ENCODE peak calls at places on chromosomes 13 and 19, in nine cellular contexts. U is tibial nerve, R is A549, J is K562, T is sigmoid colon, B is SK-N-SH, V is H1, P is transverse colon, H is GM12878. E is an unnamed sample.
A peak's percentile ranks its signal among the peaks of the same experiment; 100 is the strongest.

GRCh38 chr19:38731654-38732301 is 12.5 kb downstream of the CAPN12 start:
- DNase-seq in U (no peak), R (no peak), J (no peak), T (peak; percentile 59), B (no peak), V (no peak), P (peak; percentile 75), H (no peak), E (no peak)

GRCh38 chr19:18424122-18424889 is 5.1 kb downstream of the SSBP4 start:
- DNase-seq in U (no peak), R (no peak), J (no peak), T (peak; percentile 60), B (no peak), V (no peak), P (no peak), H (no peak), E (peak; percentile 45)

GRCh38 chr13:24118576-24118975 is 41.9 kb upstream of the SPATA13 start:
- DNase-seq in U (no peak), R (no peak), J (no peak), T (no peak), B (no peak), V (no peak), P (no peak), H (no peak), E (no peak)

GRCh38 chr19:29420065-29420464 is 105.7 kb upstream of the VSTM2B start:
- DNase-seq in U (no peak), R (no peak), J (no peak), T (no peak), B (no peak), V (no peak), P (no peak), H (no peak), E (no peak)

GRCh38 chr13:29713841-29714240 is 118.4 kb upstream of the SLC7A1 start:
- DNase-seq in U (no peak), R (peak; percentile 8), J (peak; percentile 17), T (no peak), B (peak; percentile 33), V (no peak), P (no peak), H (no peak), E (no peak)

GRCh38 chr13:111883571-111884343 is 183.2 kb upstream of the SOX1 start:
- DNase-seq in U (no peak), R (no peak), J (no peak), T (no peak), B (no peak), V (no peak), P (no peak), H (no peak), E (no peak)

GRCh38 chr13:37344051-37344450 is 238.6 kb upstream of the CSNK1A1L start:
- DNase-seq in U (no peak), R (no peak), J (no peak), T (no peak), B (peak; percentile 2), V (no peak), P (no peak), H (no peak), E (no peak)

GRCh38 chr19:45238556-45238955 is 6.7 kb downstream of the EXOC3L2 start:
- DNase-seq in U (no peak), R (no peak), J (no peak), T (no peak), B (no peak), V (no peak), P (no peak), H (no peak), E (no peak)

DNA sequence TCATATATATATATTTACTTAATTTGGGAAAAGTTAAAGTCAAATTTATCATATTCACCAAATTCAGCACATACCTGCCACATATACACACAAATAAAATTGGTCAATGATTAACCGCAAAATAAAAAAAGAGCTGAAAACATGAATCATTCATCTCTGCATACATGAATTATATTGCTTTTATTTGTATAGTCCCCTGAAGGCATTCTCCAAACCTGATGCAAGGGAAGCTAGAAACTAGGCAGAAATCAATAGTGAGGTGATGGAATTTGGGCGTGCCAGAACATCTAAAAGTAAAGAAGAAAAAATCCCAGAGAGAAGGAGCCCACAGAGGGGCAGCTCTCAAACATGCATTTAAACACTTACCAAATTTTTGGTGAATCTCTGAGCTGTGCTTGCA is 60.1 kb downstream of the UFM1 start:
- DNase-seq in U (no peak), R (no peak), J (no peak), T (no peak), B (no peak), V (no peak), P (no peak), H (no peak), E (no peak)
- TF ChIP-seq EP300 in U (no peak), R (no peak), J (no peak), T (no peak), B (no peak), V (no peak), P (no peak), H (no peak), E (no peak)

GRCh38 chr19:46720516-46721239 is 3.8 kb upstream of the PRKD2 start:
- DNase-seq in U (no peak), R (no peak), J (no peak), T (peak; percentile 63), B (no peak), V (no peak), P (no peak), H (no peak), E (no peak)

GRCh38 chr19:46717716-46718143 is 816 bp upstream of the PRKD2 start:
- DNase-seq in U (no peak), R (no peak), J (no peak), T (peak; percentile 64), B (no peak), V (no peak), P (no peak), H (no peak), E (no peak)

GRCh38 chr19:46719629-46720515 is 3.0 kb upstream of the PRKD2 start:
- DNase-seq in U (no peak), R (no peak), J (no peak), T (peak; percentile 67), B (no peak), V (no peak), P (no peak), H (no peak), E (no peak)

GRCh38 chr19:46718157-46718933 is 1.4 kb upstream of the PRKD2 start:
- DNase-seq in U (no peak), R (peak; percentile 63), J (no peak), T (no peak), B (no peak), V (no peak), P (peak; percentile 76), H (peak; percentile 69), E (no peak)

GRCh38 chr19:46718934-46719551 is 2.1 kb upstream of the PRKD2 start:
- DNase-seq in U (no peak), R (no peak), J (no peak), T (no peak), B (no peak), V (no peak), P (no peak), H (peak; percentile 70), E (no peak)
- H3K4me1 ChIP-seq in U (peaks cover 32% of the 10 kb centered on the region), R (peaks cover 19% of the 10 kb centered on the region), J (peaks cover 67% of the 10 kb centered on the region), T (peaks cover 37% of the 10 kb centered on the region), B (peaks cover 17% of the 10 kb centered on the region), V (peaks cover 3% of the 10 kb centered on the region), P (peaks cover 20% of the 10 kb centered on the region), H (peaks cover 30% of the 10 kb centered on the region), E (peaks cover 5% of the 10 kb centered on the region)

GRCh38 chr19:41304706-41305483 is 5.1 kb upstream of the CCDC97 start:
- DNase-seq in U (no peak), R (no peak), J (no peak), T (peak; percentile 56), B (no peak), V (no peak), P (no peak), H (no peak), E (no peak)

GRCh38 chr19:41305923-41306322 is 4.0 kb upstream of the CCDC97 start:
- DNase-seq in U (no peak), R (no peak), J (no peak), T (no peak), B (no peak), V (no peak), P (no peak), H (no peak), E (no peak)

GRCh38 chr19:41299755-41300089 is 10.2 kb upstream of the CCDC97 start:
- DNase-seq in U (peak; percentile 41), R (no peak), J (no peak), T (peak; percentile 87), B (no peak), V (no peak), P (peak; percentile 66), H (no peak), E (no peak)

GRCh38 chr19:41303941-41304340 is 6.0 kb upstream of the CCDC97 start:
- DNase-seq in U (no peak), R (no peak), J (no peak), T (peak; percentile 61), B (no peak), V (no peak), P (no peak), H (no peak), E (no peak)

DNA sequence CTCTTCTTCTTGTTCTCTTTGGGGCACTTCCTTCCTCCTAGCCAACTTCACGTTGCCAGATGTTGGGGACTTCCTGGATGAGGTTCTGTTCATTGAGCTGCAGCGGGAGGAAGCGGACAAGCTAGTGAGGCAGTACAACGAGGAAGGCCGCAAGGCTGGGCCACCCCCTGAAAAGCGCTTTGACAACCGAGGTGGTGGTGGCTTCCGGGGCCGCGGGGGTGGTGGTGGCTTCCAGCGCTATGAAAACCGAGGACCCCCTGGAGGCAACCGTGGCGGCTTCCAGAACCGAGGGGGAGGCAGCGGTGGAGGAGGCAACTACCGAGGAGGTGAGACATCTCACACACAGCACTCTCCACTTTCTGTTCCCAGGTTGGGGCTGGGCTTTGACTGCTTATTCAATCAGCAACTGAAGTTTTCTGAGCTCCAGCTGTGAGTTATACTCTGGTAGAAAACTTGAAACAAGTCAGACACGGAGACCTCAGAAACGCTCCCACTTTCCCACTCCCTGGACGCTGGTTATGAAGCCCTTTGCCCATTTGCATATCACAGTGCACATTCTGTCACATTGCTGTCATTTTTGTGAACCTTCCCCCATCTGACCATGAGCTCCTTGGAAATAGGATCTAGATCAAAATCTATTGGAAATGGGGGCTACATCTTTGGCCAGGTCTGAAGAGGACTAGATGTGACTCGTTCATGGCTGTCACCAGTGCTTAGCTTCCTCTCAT is 7.2 kb upstream of the CCDC97 start:
- DNase-seq in U (no peak), R (no peak), J (no peak), T (peak; percentile 67), B (no peak), V (no peak), P (peak; percentile 66), H (peak; percentile 47), E (no peak)
- TF ChIP-seq EP300 in U (no peak), R (no peak), J (no peak), T (no peak), B (no peak), V (no peak), P (no peak), H (no peak), E (no peak)

GRCh38 chr13:41457589-41458186 is 338 bp downstream of the RGCC start:
- DNase-seq in U (no peak), R (no peak), J (peak; percentile 33), T (no peak), B (peak; percentile 66), V (no peak), P (no peak), H (no peak), E (no peak)

GRCh38 chr13:41459754-41460111 is 2.4 kb downstream of the RGCC start:
- DNase-seq in U (no peak), R (no peak), J (no peak), T (no peak), B (no peak), V (no peak), P (no peak), H (no peak), E (no peak)

GRCh38 chr13:41458187-41458938 is 1.0 kb downstream of the RGCC start:
- DNase-seq in U (no peak), R (no peak), J (peak; percentile 44), T (peak; percentile 67), B (peak; percentile 56), V (no peak), P (peak; percentile 36), H (no peak), E (no peak)

GRCh38 chr13:41460930-41461329 is 3.6 kb downstream of the RGCC start:
- DNase-seq in U (no peak), R (no peak), J (no peak), T (no peak), B (no peak), V (no peak), P (no peak), H (no peak), E (no peak)

DNA sequence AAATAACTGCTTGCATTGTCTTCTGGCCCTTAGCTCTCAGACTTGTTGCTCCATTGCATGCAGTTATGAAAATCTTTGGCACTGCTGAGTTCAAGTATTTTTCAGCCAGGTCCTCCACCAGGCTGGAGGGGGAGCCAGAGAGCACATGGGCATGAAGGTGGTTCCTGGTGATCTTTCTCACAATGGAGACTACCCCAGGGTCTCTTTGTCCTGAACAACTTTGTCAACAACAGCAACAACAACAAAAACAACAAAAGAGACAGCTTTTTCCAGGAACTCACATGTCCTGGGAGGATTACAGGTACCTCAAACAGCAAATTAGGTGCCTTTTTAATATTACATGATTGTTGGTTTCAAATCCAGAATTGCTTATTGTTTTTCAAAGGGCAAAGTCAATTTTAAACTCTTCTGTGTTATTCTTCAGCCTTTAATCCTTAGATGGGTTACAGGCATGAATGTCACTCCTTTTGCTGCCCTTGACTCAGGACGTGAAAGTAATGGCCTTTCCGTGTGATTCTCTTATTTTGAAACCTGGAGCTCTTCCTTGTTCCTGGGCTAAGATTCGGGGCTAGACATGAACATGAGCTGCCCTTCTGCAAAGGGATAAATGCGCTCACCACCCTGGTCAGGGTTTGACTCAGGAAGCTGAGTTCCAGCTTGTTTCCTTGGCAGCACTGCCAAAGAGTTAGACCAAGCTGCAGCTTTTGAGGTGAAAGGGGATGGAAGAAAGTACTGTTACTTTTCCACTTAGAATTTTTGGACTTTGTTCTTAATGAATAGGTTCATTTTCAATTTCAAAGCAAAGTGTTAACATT is 1.8 kb downstream of the RGCC start:
- DNase-seq in U (no peak), R (peak; percentile 49), J (peak; percentile 63), T (peak; percentile 65), B (peak; percentile 32), V (no peak), P (peak; percentile 65), H (no peak), E (no peak)
- H3K4me1 ChIP-seq in U (peaks cover 41% of the 10 kb centered on the region), R (no peaks in the 10 kb centered on the region), J (peaks cover 32% of the 10 kb centered on the region), T (peaks cover 21% of the 10 kb centered on the region), B (peaks cover 19% of the 10 kb centered on the region), V (peaks cover 3% of the 10 kb centered on the region), P (peaks cover 4% of the 10 kb centered on the region), H (peaks cover 53% of the 10 kb centered on the region), E (peaks cover 5% of the 10 kb centered on the region)

E was measured in ovary.